ENCODE peak calls at places on chromosomes 1 and 21, in eight cellular contexts. K, E, R, N, Q, A, Z and Y are unnamed samples.

GRCh38 chr1:107776898-107777663 is 187.9 kb downstream of the VAV3 start:
- DNase-seq in N (no peak), E (no peak), K (no peak), A (peak; percentile 21), R (no peak), Z (no peak), Q (no peak), Y (no peak)

GRCh38 chr1:70319750-70320149 is 34.8 kb downstream of the ANKRD13C start:
- DNase-seq in E (no peak), K (no peak), Z (no peak), N (peak; percentile 70), R (peak; percentile 82), A (no peak), Q (peak; percentile 67), Y (no peak)

GRCh38 chr21:32256873-32257620 is 21.8 kb downstream of the MIS18A start:
- DNase-seq in Q (peak; percentile 71), R (peak; percentile 83), A (peak; percentile 95), K (no peak), N (peak; percentile 80), Z (peak; percentile 71), E (no peak), Y (no peak)

GRCh38 chr1:200893411-200893901 is 1.2 kb upstream of the INAVA start:
- DNase-seq in R (no peak), Z (no peak), A (no peak), N (no peak), Q (no peak), E (no peak), K (no peak), Y (no peak)

GRCh38 chr1:227065311-227065710 is 125.2 kb downstream of the COQ8A start:
- DNase-seq in N (no peak), A (no peak), R (no peak), K (no peak), E (no peak), Q (no peak), Z (no peak), Y (no peak)

GRCh38 chr1:206739411-206740076 is 31.0 kb upstream of the IL19 start:
- DNase-seq in K (no peak), A (no peak), R (no peak), E (no peak), N (no peak), Z (no peak), Q (no peak), Y (no peak)

GRCh38 chr21:34355570-34355969 is 8.2 kb upstream of the KCNE2 start:
- DNase-seq in K (no peak), A (no peak), E (no peak), N (no peak), Z (no peak), R (no peak), Q (no peak), Y (no peak)

GRCh38 chr1:167562697-167563096 is 9.1 kb upstream of the CREG1 start:
- DNase-seq in R (no peak), A (no peak), K (no peak), E (no peak), N (no peak), Z (no peak), Q (no peak), Y (no peak)

GRCh38 chr1:176271572-176271971 is 64.5 kb upstream of the COP1 start:
- DNase-seq in Q (no peak), R (no peak), K (no peak), Z (no peak), A (no peak), E (no peak), N (no peak), Y (no peak)

GRCh38 chr1:51661081-51661518 is 44.2 kb downstream of the OSBPL9 start:
- DNase-seq in K (no peak), A (no peak), N (peak; percentile 79), Z (no peak), R (peak; percentile 98), Q (peak; percentile 62), E (no peak), Y (no peak)